ENCODE peak calls at places on chromosome 1, in four cellular contexts. One of them, this sample, is unnamed.

GRCh38 chr1:115641762-115642167 is at the start of gene VANGL1:
- DNase-seq in K562: peak
- DNase-seq in GM12878: no peak
- DNase-seq in HepG2: peak
- DNase-seq in this sample: peak

GRCh38 chr1:16083486-16083885 is 10.0 kb upstream of the FAM131C start:
- DNase-seq in K562: no peak
- DNase-seq in GM12878: no peak
- DNase-seq in HepG2: no peak
- DNase-seq in this sample: no peak

GRCh38 chr1:15994081-15994480 is 10.0 kb upstream of the SRARP start:
- DNase-seq in K562: no peak
- DNase-seq in GM12878: no peak
- DNase-seq in HepG2: no peak
- DNase-seq in this sample: no peak

GRCh38 chr1:164562947-164563346 is 4.0 kb downstream of the PBX1 start:
- DNase-seq in K562: no peak
- DNase-seq in GM12878: no peak
- DNase-seq in HepG2: no peak
- DNase-seq in this sample: no peak

GRCh38 chr1:28815533-28815932 is 3.6 kb downstream of the OPRD1 start:
- DNase-seq in K562: no peak
- DNase-seq in GM12878: no peak
- DNase-seq in HepG2: no peak
- DNase-seq in this sample: no peak

GRCh38 chr1:2021550-2021949 is 2.4 kb downstream of the GABRD start:
- DNase-seq in K562: no peak
- DNase-seq in GM12878: no peak
- DNase-seq in HepG2: no peak
- DNase-seq in this sample: no peak

GRCh38 chr1:36856126-36856525 is 178.2 kb downstream of the GRIK3 start:
- DNase-seq in K562: no peak
- DNase-seq in GM12878: no peak
- DNase-seq in HepG2: no peak
- DNase-seq in this sample: no peak

GRCh38 chr1:165824269-165824643 is 3.2 kb upstream of the UCK2 start:
- DNase-seq in K562: no peak
- DNase-seq in GM12878: no peak
- DNase-seq in HepG2: no peak
- DNase-seq in this sample: no peak

GRCh38 chr1:223515416-223515815 is 122.2 kb downstream of the CCDC185 start:
- DNase-seq in K562: no peak
- DNase-seq in GM12878: no peak
- DNase-seq in HepG2: no peak
- DNase-seq in this sample: no peak

GRCh38 chr1:62394646-62395045 is 42.2 kb upstream of the USP1 start:
- DNase-seq in K562: no peak
- DNase-seq in GM12878: no peak
- DNase-seq in HepG2: no peak
- DNase-seq in this sample: no peak

GRCh38 chr1:14571810-14572767 is 26.4 kb upstream of the KAZN start:
- DNase-seq in K562: peak
- DNase-seq in GM12878: no peak
- DNase-seq in HepG2: no peak
- DNase-seq in this sample: peak

GRCh38 chr1:14366361-14367018 is 232.0 kb upstream of the KAZN start:
- DNase-seq in K562: no peak
- DNase-seq in GM12878: no peak
- DNase-seq in HepG2: no peak
- DNase-seq in this sample: peak

GRCh38 chr1:83794384-83794783 is 204.5 kb downstream of the TTLL7 start:
- DNase-seq in K562: no peak
- DNase-seq in GM12878: no peak
- DNase-seq in HepG2: no peak
- DNase-seq in this sample: no peak

GRCh38 chr1:17293681-17294415 is 14.1 kb upstream of the PADI4 start:
- DNase-seq in K562: no peak
- DNase-seq in GM12878: no peak
- DNase-seq in HepG2: no peak
- DNase-seq in this sample: no peak

GRCh38 chr1:17653728-17654351 is 101.3 kb upstream of the ACTL8 start:
- DNase-seq in K562: peak
- DNase-seq in GM12878: no peak
- DNase-seq in HepG2: no peak
- DNase-seq in this sample: peak

GRCh38 chr1:165943198-165943597 is 115.8 kb downstream of the UCK2 start:
- DNase-seq in K562: peak
- DNase-seq in GM12878: no peak
- DNase-seq in HepG2: no peak
- DNase-seq in this sample: no peak

GRCh38 chr1:48105167-48105566 is 108.0 kb upstream of the TRABD2B start:
- DNase-seq in K562: no peak
- DNase-seq in GM12878: no peak
- DNase-seq in HepG2: no peak
- DNase-seq in this sample: no peak

GRCh38 chr1:87872189-87872588 is 543.5 kb downstream of the LMO4 start:
- DNase-seq in K562: no peak
- DNase-seq in GM12878: no peak
- DNase-seq in HepG2: no peak
- DNase-seq in this sample: no peak
- TF ChIP-seq TARDBP in K562: no peak
- TF ChIP-seq TARDBP in GM12878: no peak
- TF ChIP-seq TARDBP in HepG2: no peak
- TF ChIP-seq TARDBP in this sample: no peak

GRCh38 chr1:101238041-101238515 is 1.3 kb downstream of the S1PR1 start:
- DNase-seq in K562: no peak
- DNase-seq in GM12878: no peak
- DNase-seq in HepG2: no peak
- DNase-seq in this sample: no peak

GRCh38 chr1:101235696-101236545 is 898 bp upstream of the S1PR1 start:
- DNase-seq in K562: no peak
- DNase-seq in GM12878: peak
- DNase-seq in HepG2: no peak
- DNase-seq in this sample: peak

GRCh38 chr1:101235241-101235695 is 1.6 kb upstream of the S1PR1 start:
- DNase-seq in K562: no peak
- DNase-seq in GM12878: no peak
- DNase-seq in HepG2: no peak
- DNase-seq in this sample: no peak

GRCh38 chr1:101237229-101237837 is 514 bp downstream of the S1PR1 start:
- DNase-seq in K562: no peak
- DNase-seq in GM12878: peak
- DNase-seq in HepG2: no peak
- DNase-seq in this sample: no peak

GRCh38 chr1:101236546-101237228 is at the start of gene S1PR1:
- DNase-seq in K562: no peak
- DNase-seq in GM12878: peak
- DNase-seq in HepG2: no peak
- DNase-seq in this sample: peak
- TF ChIP-seq TARDBP in K562: no peak
- TF ChIP-seq TARDBP in GM12878: no peak
- TF ChIP-seq TARDBP in HepG2: no peak
- TF ChIP-seq TARDBP in this sample: no peak

GRCh38 chr1:80987106-80987505 is 813.6 kb upstream of the ADGRL2 start:
- DNase-seq in K562: no peak
- DNase-seq in GM12878: no peak
- DNase-seq in HepG2: no peak
- DNase-seq in this sample: no peak

GRCh38 chr1:80982831-80983230 is 817.9 kb upstream of the ADGRL2 start:
- DNase-seq in K562: no peak
- DNase-seq in GM12878: no peak
- DNase-seq in HepG2: no peak
- DNase-seq in this sample: no peak
- TF ChIP-seq TARDBP in K562: no peak
- TF ChIP-seq TARDBP in GM12878: no peak
- TF ChIP-seq TARDBP in HepG2: no peak
- TF ChIP-seq TARDBP in this sample: no peak

GRCh38 chr1:90826834-90827233 is 109.7 kb upstream of the BARHL2 start:
- DNase-seq in K562: peak
- DNase-seq in GM12878: no peak
- DNase-seq in HepG2: no peak
- DNase-seq in this sample: no peak
- TF ChIP-seq TARDBP in K562: no peak
- TF ChIP-seq TARDBP in GM12878: no peak
- TF ChIP-seq TARDBP in HepG2: no peak
- TF ChIP-seq TARDBP in this sample: no peak

GRCh38 chr1:112721966-112722524 is 6.9 kb upstream of the PPM1J start:
- DNase-seq in K562: no peak
- DNase-seq in GM12878: no peak
- DNase-seq in HepG2: no peak
- DNase-seq in this sample: no peak

GRCh38 chr1:112716133-112716720 is 1.1 kb upstream of the PPM1J start:
- DNase-seq in K562: peak
- DNase-seq in GM12878: no peak
- DNase-seq in HepG2: peak
- DNase-seq in this sample: peak

GRCh38 chr1:112717263-112717662 is 2.1 kb upstream of the PPM1J start:
- DNase-seq in K562: no peak
- DNase-seq in GM12878: no peak
- DNase-seq in HepG2: no peak
- DNase-seq in this sample: no peak

GRCh38 chr1:112719706-112720105 is 4.6 kb upstream of the PPM1J start:
- DNase-seq in K562: no peak
- DNase-seq in GM12878: no peak
- DNase-seq in HepG2: no peak
- DNase-seq in this sample: no peak

GRCh38 chr1:112718691-112719418 is 3.7 kb upstream of the PPM1J start:
- DNase-seq in K562: peak
- DNase-seq in GM12878: no peak
- DNase-seq in HepG2: no peak
- DNase-seq in this sample: peak
- TF ChIP-seq TARDBP in K562: no peak
- TF ChIP-seq TARDBP in GM12878: no peak
- TF ChIP-seq TARDBP in HepG2: no peak
- TF ChIP-seq TARDBP in this sample: no peak

This sample was measured in HEK293T.